ENCODE peak calls at places on chromosomes 1 and 21, in nine cellular contexts. P, F, R, I, H, K, Q, M and L are unnamed samples.

GRCh38 chr1:231139659-231140650 is 21.9 kb upstream of the TRIM67 start:
- DNase-seq in P (peak; percentile 97), F (no peak), R (no peak), I (peak; percentile 57), H (peak; percentile 87), K (no peak), Q (no peak), M (peak; percentile 40), L (no peak)

GRCh38 chr21:38958940-38959685 is 153.4 kb downstream of the ETS2 start:
- DNase-seq in P (peak; percentile 32), F (no peak), R (peak; percentile 86), I (peak; percentile 31), H (peak; percentile 87), K (no peak), Q (peak; percentile 50), M (peak; percentile 72), L (no peak)

GRCh38 chr1:41151846-41152245 is 90.3 kb downstream of the SCMH1 start:
- DNase-seq in P (no peak), F (no peak), R (no peak), I (no peak), H (peak; percentile 20), K (no peak), Q (no peak), M (no peak), L (no peak)

GRCh38 chr1:233938476-233938875 is 34.0 kb downstream of the SLC35F3 start:
- DNase-seq in P (no peak), F (no peak), R (no peak), I (no peak), H (no peak), K (no peak), Q (no peak), M (no peak), L (no peak)

GRCh38 chr1:115545791-115546733 is 95.7 kb upstream of the VANGL1 start:
- DNase-seq in P (peak; percentile 94), F (no peak), R (peak; percentile 28), I (peak; percentile 67), H (peak; percentile 92), K (no peak), Q (peak; percentile 25), M (peak; percentile 94), L (no peak)

GRCh38 chr1:116997666-116998065 is 3.9 kb upstream of the CD101 start:
- DNase-seq in P (no peak), F (no peak), R (no peak), I (no peak), H (peak; percentile 8), K (no peak), Q (no peak), M (no peak), L (no peak)

GRCh38 chr1:154759196-154759595 is 110.9 kb downstream of the KCNN3 start:
- DNase-seq in P (no peak), F (no peak), R (peak; percentile 14), I (no peak), H (no peak), K (peak; percentile 14), Q (peak; percentile 36), M (no peak), L (no peak)

GRCh38 chr1:233373226-233373625 is 45.7 kb downstream of the MAP3K21 start:
- DNase-seq in P (no peak), F (no peak), R (no peak), I (no peak), H (no peak), K (no peak), Q (no peak), M (no peak), L (no peak)

GRCh38 chr1:35049116-35049515 is 17.4 kb upstream of the ZMYM6 start:
- DNase-seq in P (no peak), F (no peak), R (no peak), I (no peak), H (peak; percentile 30), K (no peak), Q (no peak), M (no peak), L (no peak)

GRCh38 chr1:14733053-14733778 is 134.7 kb downstream of the KAZN start:
- DNase-seq in P (no peak), F (peak; percentile 46), R (no peak), I (peak; percentile 20), H (peak; percentile 45), K (no peak), Q (no peak), M (peak; percentile 99), L (no peak)

GRCh38 chr1:14738235-14738634 is 139.8 kb downstream of the KAZN start:
- DNase-seq in P (no peak), F (no peak), R (no peak), I (no peak), H (peak; percentile 67), K (no peak), Q (no peak), M (peak; percentile 61), L (no peak)

GRCh38 chr1:14733779-14734140 is 135.3 kb downstream of the KAZN start:
- DNase-seq in P (no peak), F (no peak), R (no peak), I (no peak), H (no peak), K (no peak), Q (no peak), M (no peak), L (no peak)

GRCh38 chr1:14737561-14738094 is 139.1 kb downstream of the KAZN start:
- DNase-seq in P (no peak), F (no peak), R (no peak), I (no peak), H (peak; percentile 22), K (no peak), Q (no peak), M (no peak), L (no peak)

GRCh38 chr1:14735861-14736260 is 137.4 kb downstream of the KAZN start:
- DNase-seq in P (no peak), F (no peak), R (no peak), I (no peak), H (no peak), K (no peak), Q (no peak), M (no peak), L (no peak)
- TF ChIP-seq CTCF in P (no peak), F (no peak), R (no peak), I (no peak), H (no peak), K (no peak), Q (no peak), M (no peak), L (no peak)

DNA sequence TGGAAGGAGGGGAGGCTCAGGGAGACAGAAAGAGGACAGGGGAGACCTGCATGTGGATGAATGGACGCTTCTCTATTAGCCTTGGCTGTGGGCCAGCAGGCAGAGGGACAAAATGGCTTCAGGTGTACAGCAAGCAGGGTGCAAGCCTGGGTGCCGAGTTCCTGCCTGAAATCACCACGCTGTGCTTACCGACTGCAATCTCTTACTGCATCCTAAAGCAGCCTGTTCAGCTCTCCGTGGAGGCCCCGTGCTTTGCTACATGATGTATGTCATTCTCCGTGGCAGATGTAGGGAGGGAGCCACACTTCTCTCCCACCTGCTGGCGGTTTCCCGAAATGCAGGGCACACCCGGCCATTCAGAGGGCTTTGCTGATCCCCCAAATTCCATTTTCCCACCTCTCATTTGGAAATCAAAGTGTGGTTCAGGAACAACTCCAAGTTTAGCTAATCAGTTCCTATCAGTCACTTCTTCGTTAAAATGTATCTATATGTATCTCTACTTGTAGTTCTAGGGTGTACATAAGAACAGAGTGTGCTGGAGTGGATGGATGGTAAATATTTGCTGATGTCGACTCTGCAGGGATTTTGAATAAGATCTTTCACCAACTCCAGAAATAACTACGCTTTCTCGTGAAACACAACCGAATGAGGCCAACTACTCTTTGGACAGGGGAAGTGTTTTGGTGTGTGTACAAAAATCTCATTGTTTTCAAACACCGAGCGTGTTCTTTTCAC is 122.3 kb upstream of the BACE2 start:
- DNase-seq in P (no peak), F (no peak), R (no peak), I (peak; percentile 61), H (no peak), K (no peak), Q (no peak), M (peak; percentile 44), L (no peak)
- TF ChIP-seq CTCF in P (peak; percentile 50), F (no peak), R (no peak), I (peak; percentile 13), H (no peak), K (no peak), Q (peak; percentile 36), M (peak; percentile 55), L (no peak)

GRCh38 chr1:184971522-184972265 is 2.6 kb downstream of the NIBAN1 start:
- DNase-seq in P (no peak), F (no peak), R (no peak), I (no peak), H (no peak), K (no peak), Q (no peak), M (no peak), L (no peak)

GRCh38 chr1:184973308-184974085 is 811 bp downstream of the NIBAN1 start:
- DNase-seq in P (no peak), F (peak; percentile 82), R (peak; percentile 50), I (peak; percentile 49), H (peak; percentile 88), K (no peak), Q (peak; percentile 51), M (peak; percentile 60), L (no peak)

GRCh38 chr1:184970691-184971161 is 3.6 kb downstream of the NIBAN1 start:
- DNase-seq in P (no peak), F (no peak), R (no peak), I (no peak), H (peak; percentile 67), K (no peak), Q (no peak), M (peak; percentile 53), L (no peak)

GRCh38 chr1:184974086-184974836 is at the start of gene NIBAN1:
- DNase-seq in P (no peak), F (peak; percentile 67), R (peak; percentile 65), I (peak; percentile 76), H (peak; percentile 82), K (peak; percentile 41), Q (peak; percentile 73), M (peak; percentile 67), L (peak; percentile 67)

GRCh38 chr1:184972281-184973055 is 1.8 kb downstream of the NIBAN1 start:
- DNase-seq in P (no peak), F (no peak), R (no peak), I (no peak), H (peak; percentile 65), K (no peak), Q (no peak), M (peak; percentile 60), L (no peak)
- TF ChIP-seq CTCF in P (no peak), F (no peak), R (no peak), I (no peak), H (no peak), K (no peak), Q (no peak), M (no peak), L (no peak)

DNA sequence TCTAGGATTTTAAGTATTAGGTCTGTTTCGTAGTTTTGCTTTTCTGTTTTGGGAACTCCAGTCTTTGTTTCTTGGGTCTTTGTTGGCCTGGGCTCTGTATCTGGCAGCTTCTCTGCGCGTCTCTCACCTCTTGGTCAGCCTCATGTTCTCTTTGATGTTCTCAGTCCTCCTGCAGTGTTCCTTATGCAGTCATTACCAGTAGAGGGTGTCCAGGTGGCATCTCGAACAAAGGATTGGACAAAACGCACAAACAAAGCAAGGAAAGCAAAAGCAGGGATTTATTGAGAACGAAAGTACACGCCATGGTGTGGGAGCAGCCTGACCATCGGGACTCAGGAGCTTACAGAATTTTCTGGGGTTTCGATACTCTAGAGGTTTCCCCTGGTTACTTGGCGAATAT is 133.7 kb upstream of the COL6A1 start:
- DNase-seq in P (no peak), F (no peak), R (no peak), I (no peak), H (peak; percentile 26), K (no peak), Q (no peak), M (no peak), L (no peak)
- TF ChIP-seq CTCF in P (peak; percentile 38), F (no peak), R (no peak), I (no peak), H (no peak), K (no peak), Q (no peak), M (no peak), L (no peak)